ENCODE peak calls at places on chromosome 1, in ten cellular contexts. M is T follicular helper cell; G is SK-MEL-5; X is Kasumi-1; S is hepatic stellate cell; I is IMR-90; L is chondrocyte; V is activated CD8-positive, alpha-beta memory T cell treated with anti-CD3 and anti-CD28 coated beads for 1 hour; T is activated CD4-positive, CD25-positive, alpha-beta regulatory T cell treated with anti-CD3 and anti-CD28 coated beads, Interleukin-2, amount 50 U/mL, for 72 hours; Q is stimulated activated naive CD8-positive, alpha-beta T cell treated with anti-CD3 and anti-CD28 coated beads, Interleukin-15, amount 100 ng/mL, for 72 hours. O is an unnamed sample.
A peak's percentile ranks its signal among the peaks of the same experiment; 100 is the strongest.

GRCh38 chr1:7209340-7209739 is 424.1 kb downstream of the CAMTA1 start:
- DNase-seq in X (no peak), S (no peak), L (no peak), V (no peak), I (no peak), M (no peak), Q (no peak), T (no peak), G (no peak), O (no peak)

GRCh38 chr1:219121634-219122033 is 52.0 kb upstream of the LYPLAL1 start:
- DNase-seq in S (no peak), L (no peak), I (no peak), M (no peak), V (no peak), Q (no peak), X (no peak), T (no peak), G (no peak), O (no peak)

GRCh38 chr1:42765832-42766722 is 751 bp downstream of the P3H1 start:
- DNase-seq in X (peak; percentile 47), L (no peak), M (peak; percentile 10), G (peak; percentile 78), T (peak; percentile 62), I (peak; percentile 83), S (peak; percentile 61), V (no peak), Q (peak; percentile 60), O (peak; percentile 48)

GRCh38 chr1:179129702-179130473 is 48.0 kb downstream of the TOR3A start:
- DNase-seq in X (peak; percentile 43), I (peak; percentile 47), V (no peak), S (no peak), T (peak; percentile 42), Q (peak; percentile 23), L (no peak), G (peak; percentile 22), M (no peak), O (no peak)

GRCh38 chr1:207497951-207498350 is 2.0 kb downstream of the CR1 start:
- DNase-seq in L (no peak), S (no peak), Q (no peak), I (no peak), G (no peak), M (no peak), T (no peak), X (no peak), V (no peak), O (no peak)

GRCh38 chr1:226825037-226825745 is 45.2 kb upstream of the PSEN2 start:
- DNase-seq in Q (no peak), G (no peak), X (no peak), T (no peak), L (no peak), S (no peak), V (no peak), I (no peak), M (no peak), O (no peak)

GRCh38 chr1:32200226-32201010 is at the start of gene CCDC28B:
- DNase-seq in I (peak; percentile 81), V (peak; percentile 25), Q (peak; percentile 56), G (peak; percentile 51), T (peak; percentile 46), L (no peak), M (peak; percentile 38), S (peak; percentile 82), X (peak; percentile 52), O (no peak)

GRCh38 chr1:154760469-154760933 is 109.6 kb downstream of the KCNN3 start:
- DNase-seq in G (no peak), S (peak; percentile 27), Q (peak; percentile 87), V (peak; percentile 88), L (no peak), I (no peak), X (no peak), T (peak; percentile 88), M (peak; percentile 75), O (no peak)

GRCh38 chr1:217776693-217777092 is 145.5 kb downstream of the SPATA17 start:
- DNase-seq in V (no peak), L (no peak), T (no peak), Q (no peak), G (no peak), M (no peak), X (no peak), S (no peak), I (no peak), O (no peak)

GRCh38 chr1:87940410-87940809 is 611.7 kb downstream of the LMO4 start:
- DNase-seq in X (no peak), S (no peak), T (no peak), L (no peak), I (no peak), G (no peak), V (no peak), Q (no peak), M (no peak), O (no peak)

GRCh38 chr1:236502972-236503639 is 20.7 kb upstream of the LGALS8 start:
- DNase-seq in Q (no peak), S (peak; percentile 72), L (no peak), I (peak; percentile 78), X (peak; percentile 64), G (peak; percentile 21), T (no peak), V (no peak), M (no peak), O (peak; percentile 81)

GRCh38 chr1:42340093-42340492 is 5.1 kb upstream of the FOXJ3 start:
- DNase-seq in X (no peak), T (no peak), S (no peak), V (no peak), I (peak; percentile 16), M (no peak), Q (no peak), G (no peak), L (no peak), O (no peak)

GRCh38 chr1:156648951-156649350 is 7.0 kb downstream of the BCAN start:
- DNase-seq in Q (no peak), V (no peak), X (no peak), M (no peak), T (no peak), G (no peak), S (no peak), I (no peak), L (no peak), O (no peak)

GRCh38 chr1:77900687-77901293 is 12.4 kb downstream of the NEXN start:
- DNase-seq in I (peak; percentile 63), G (peak; percentile 65), T (no peak), X (peak; percentile 54), V (no peak), M (no peak), L (no peak), S (peak; percentile 12), Q (peak; percentile 19), O (no peak)

GRCh38 chr1:20250346-20250989 is 40.2 kb upstream of the VWA5B1 start:
- DNase-seq in M (no peak), G (no peak), X (no peak), I (peak; percentile 22), S (no peak), V (no peak), Q (peak; percentile 15), T (no peak), L (no peak), O (no peak)

GRCh38 chr1:223738465-223739365 is 26.4 kb downstream of the CAPN2 start:
- DNase-seq in V (no peak), L (no peak), I (no peak), M (no peak), T (no peak), S (no peak), Q (no peak), X (no peak), G (no peak), O (no peak)

GRCh38 chr1:19811206-19811851 is 3.8 kb downstream of the RNF186 start:
- DNase-seq in V (peak; percentile 34), I (peak; percentile 49), M (peak; percentile 17), S (peak; percentile 52), G (peak; percentile 78), T (peak; percentile 54), L (no peak), Q (peak; percentile 62), X (no peak), O (no peak)

GRCh38 chr1:179881642-179882252 is 338 bp upstream of the TOR1AIP1 start:
- DNase-seq in X (peak; percentile 83), M (no peak), S (peak; percentile 85), G (peak; percentile 92), I (peak; percentile 92), V (no peak), Q (no peak), T (no peak), L (no peak), O (peak; percentile 67)

GRCh38 chr1:15028117-15028516 is 125.4 kb upstream of the TMEM51 start:
- DNase-seq in T (no peak), Q (no peak), M (no peak), X (no peak), L (no peak), S (peak; percentile 94), I (peak; percentile 85), G (no peak), V (no peak), O (no peak)

GRCh38 chr1:178541829-178542553 is 29.1 kb downstream of the TEX35 start:
- DNase-seq in X (peak; percentile 42), S (peak; percentile 46), M (no peak), Q (peak; percentile 49), T (peak; percentile 60), I (no peak), G (peak; percentile 50), V (peak; percentile 14), L (no peak), O (peak; percentile 30)

GRCh38 chr1:113780363-113781146 is 21.3 kb upstream of the PHTF1 start:
- DNase-seq in T (no peak), X (peak; percentile 50), M (no peak), G (no peak), V (no peak), I (peak; percentile 55), L (no peak), Q (no peak), S (no peak), O (no peak)

GRCh38 chr1:163876546-163876945 is 554.8 kb downstream of the NUF2 start:
- DNase-seq in L (no peak), T (no peak), V (no peak), X (no peak), M (no peak), G (no peak), S (no peak), Q (no peak), I (no peak), O (no peak)

GRCh38 chr1:77026640-77027039 is 159.4 kb downstream of the ST6GALNAC5 start:
- DNase-seq in S (no peak), I (no peak), G (no peak), M (no peak), V (no peak), T (no peak), X (no peak), L (no peak), Q (no peak), O (no peak)

GRCh38 chr1:29122662-29122986 is 1.1 kb downstream of the TMEM200B start:
- DNase-seq in G (no peak), T (no peak), X (no peak), I (peak; percentile 67), Q (no peak), L (no peak), V (no peak), M (no peak), S (peak; percentile 91), O (no peak)

GRCh38 chr1:27342391-27342777 is 562 bp downstream of the SYTL1 start:
- DNase-seq in I (no peak), X (peak; percentile 14), V (no peak), M (no peak), T (no peak), G (no peak), Q (peak; percentile 50), L (no peak), S (no peak), O (no peak)

GRCh38 chr1:101013776-101014175 is 11.8 kb downstream of the DPH5 start:
- DNase-seq in G (no peak), S (no peak), M (no peak), T (no peak), V (no peak), Q (no peak), X (no peak), I (no peak), L (no peak), O (no peak)

GRCh38 chr1:6329851-6330250 is 63.7 kb downstream of the ACOT7 start:
- DNase-seq in S (no peak), X (no peak), V (no peak), L (no peak), T (no peak), G (no peak), I (peak; percentile 63), M (no peak), Q (no peak), O (no peak)

GRCh38 chr1:102434421-102434820 is 437.7 kb upstream of the OLFM3 start:
- DNase-seq in Q (peak; percentile 10), L (no peak), S (no peak), M (no peak), I (no peak), X (peak; percentile 33), G (peak; percentile 84), V (no peak), T (no peak), O (peak; percentile 45)